ENCODE peak calls at places on chromosomes 4 and X, in seven cellular contexts. X is CD4-positive, CD25-positive, alpha-beta regulatory T cell; Z is suprapubic skin; J is adipocyte; N is cardiac muscle cell; P is pancreas; Y is HepG2. G is an unnamed sample.

GRCh38 chrX:55206152-55206941 is 13.8 kb upstream of the PAGE5 start:
- DNase-seq in X (no peak), Z (no peak), J (no peak), N (no peak), P (no peak), Y (no peak), G (no peak)

GRCh38 chr4:152038238-152038637 is 277.4 kb upstream of the GATB start:
- DNase-seq in X (no peak), Z (no peak), J (no peak), N (no peak), P (no peak), Y (no peak), G (peak)

GRCh38 chr4:168831919-168832745 is 177.9 kb downstream of the CBR4 start:
- DNase-seq in X (peak), Z (peak), J (peak), N (peak), P (peak), Y (peak), G (peak)

GRCh38 chr4:89681671-89682070 is 155.3 kb downstream of the SNCA start:
- DNase-seq in X (no peak), Z (no peak), J (no peak), N (no peak), P (no peak), Y (no peak), G (no peak)

GRCh38 chr4:169557061-169557636 is 55.2 kb downstream of the NEK1 start:
- DNase-seq in X (no peak), Z (no peak), J (no peak), N (no peak), P (no peak), Y (no peak), G (no peak)

GRCh38 chrX:113260474-113260873 is 419.8 kb upstream of the AMOT start:
- DNase-seq in X (no peak), Z (no peak), J (peak), N (no peak), P (no peak), Y (peak), G (no peak)

GRCh38 chrX:46626566-46626965 is 53.0 kb downstream of the CHST7 start:
- DNase-seq in X (no peak), Z (no peak), J (no peak), N (no peak), P (no peak), Y (no peak), G (no peak)

GRCh38 chr4:107710493-107711459 is 9.3 kb downstream of the PAPSS1 start:
- DNase-seq in X (no peak), Z (no peak), J (no peak), N (no peak), P (no peak), Y (no peak), G (no peak)

GRCh38 chr4:33262809-33263208 is 2542.6 kb downstream of the PCDH7 start:
- DNase-seq in X (no peak), Z (no peak), J (peak), N (no peak), P (no peak), Y (no peak), G (no peak)

GRCh38 chr4:2334826-2335728 is 73.2 kb upstream of the MXD4 start:
- DNase-seq in X (no peak), Z (peak), J (no peak), N (no peak), P (peak), Y (no peak), G (no peak)

GRCh38 chr4:14607001-14607400 is 395.3 kb upstream of the CPEB2 start:
- DNase-seq in X (no peak), Z (no peak), J (no peak), N (no peak), P (no peak), Y (no peak), G (no peak)

GRCh38 chr4:102333792-102334191 is 11.5 kb downstream of the SLC39A8 start:
- DNase-seq in X (no peak), Z (no peak), J (no peak), N (no peak), P (no peak), Y (no peak), G (no peak)

GRCh38 chrX:130482871-130483270 is 81.1 kb downstream of the RBMX2 start:
- DNase-seq in X (no peak), Z (no peak), J (no peak), N (no peak), P (no peak), Y (no peak), G (no peak)

GRCh38 chrX:56800801-56801200 is 71.8 kb downstream of the NBDY start:
- DNase-seq in X (peak), Z (no peak), J (no peak), N (no peak), P (no peak), Y (no peak), G (no peak)

GRCh38 chr4:102169345-102169744 is 175.9 kb downstream of the SLC39A8 start:
- DNase-seq in X (no peak), Z (no peak), J (no peak), N (peak), P (no peak), Y (no peak), G (no peak)

GRCh38 chrX:44025611-44026010 is 52.4 kb upstream of the NDP start:
- DNase-seq in X (no peak), Z (no peak), J (peak), N (no peak), P (no peak), Y (no peak), G (peak)

GRCh38 chr4:133081246-133081645 is 67.8 kb upstream of the PCDH10 start:
- DNase-seq in X (no peak), Z (no peak), J (peak), N (no peak), P (no peak), Y (peak), G (no peak)

GRCh38 chr4:176967586-176967985 is 174.9 kb upstream of the VEGFC start:
- DNase-seq in X (no peak), Z (no peak), J (no peak), N (no peak), P (no peak), Y (no peak), G (no peak)

GRCh38 chr4:2796261-2797187 is 3.6 kb downstream of the SH3BP2 start:
- DNase-seq in X (no peak), Z (peak), J (peak), N (no peak), P (peak), Y (no peak), G (peak)

GRCh38 chr4:8403173-8403753 is 37.3 kb downstream of the ACOX3 start:
- DNase-seq in X (peak), Z (peak), J (peak), N (peak), P (no peak), Y (peak), G (peak)

GRCh38 chrX:134875679-134876078 is 115.1 kb upstream of the SMIM10 start:
- DNase-seq in X (no peak), Z (no peak), J (no peak), N (peak), P (no peak), Y (no peak), G (no peak)

GRCh38 chr4:185261971-185262370 is 52.6 kb downstream of the SNX25 start:
- DNase-seq in X (no peak), Z (no peak), J (no peak), N (no peak), P (no peak), Y (no peak), G (no peak)

GRCh38 chr4:100722133-100722532 is 204.3 kb upstream of the EMCN start:
- DNase-seq in X (no peak), Z (no peak), J (no peak), N (no peak), P (no peak), Y (no peak), G (no peak)

GRCh38 chr4:139315221-139315675 is 13.0 kb upstream of the NDUFC1 start:
- DNase-seq in X (no peak), Z (no peak), J (no peak), N (no peak), P (no peak), Y (no peak), G (no peak)
- H3K4me3 ChIP-seq in X (peak), Z (no peak), J (no peak), N (no peak), P (no peak), Y (no peak), G (no peak)

DNA sequence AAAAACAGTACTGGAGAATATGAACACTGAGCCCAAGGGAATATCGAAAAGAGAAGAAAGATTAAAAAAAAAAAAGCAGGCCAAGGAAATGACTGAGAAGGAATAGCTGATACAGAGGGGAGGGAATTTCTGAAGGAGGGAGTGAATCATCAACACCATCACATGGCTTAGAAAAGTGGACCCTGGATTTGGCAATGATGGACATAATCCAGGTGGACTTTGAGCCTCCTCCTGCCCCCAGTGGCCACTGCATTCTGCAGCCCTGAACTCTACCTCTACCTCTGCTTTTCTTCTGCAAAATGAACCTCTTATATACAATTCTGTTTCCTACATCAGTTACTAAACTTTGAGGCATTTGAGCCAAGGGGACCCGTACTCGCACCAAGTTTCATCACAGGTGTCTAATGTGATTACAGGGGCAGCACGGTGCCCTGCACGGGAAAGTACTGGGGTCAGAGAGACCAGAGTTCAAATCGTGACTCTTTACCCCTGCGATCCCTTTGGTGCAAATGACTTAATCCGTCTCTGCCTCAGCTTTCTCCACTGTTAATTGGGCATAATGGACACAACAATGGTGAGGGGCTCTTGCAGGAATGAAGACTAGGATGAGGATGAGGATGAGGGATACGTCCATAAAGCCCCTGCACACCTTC is 1.1 kb downstream of the OCIAD2 start:
- DNase-seq in X (no peak), Z (no peak), J (peak), N (no peak), P (no peak), Y (peak), G (no peak)
- H3K4me3 ChIP-seq in X (peak), Z (peak), J (peak), N (no peak), P (no peak), Y (no peak), G (no peak)

DNA sequence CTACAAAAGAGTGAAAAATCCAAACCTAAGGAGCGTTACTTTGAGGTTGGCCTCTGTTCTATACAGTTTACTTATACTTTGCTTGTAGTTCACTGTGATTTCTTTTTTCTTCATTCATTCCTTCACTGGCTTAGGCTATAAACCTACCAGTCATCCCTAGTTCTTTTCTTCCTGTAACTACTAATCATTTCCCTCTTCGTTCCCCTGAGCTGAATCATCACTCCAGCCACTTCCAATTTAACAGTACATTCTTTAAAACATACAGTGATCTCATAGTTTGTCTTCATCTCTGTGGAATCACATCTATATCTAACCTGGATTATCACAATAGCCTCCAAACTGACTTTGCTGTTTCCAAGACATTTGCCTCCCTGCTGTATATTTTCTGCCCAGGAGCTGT is 25.2 kb upstream of the NPFFR2 start:
- DNase-seq in X (no peak), Z (no peak), J (peak), N (no peak), P (no peak), Y (no peak), G (peak)
- H3K4me3 ChIP-seq in X (no peak), Z (no peak), J (no peak), N (no peak), P (no peak), Y (no peak), G (no peak)

DNA sequence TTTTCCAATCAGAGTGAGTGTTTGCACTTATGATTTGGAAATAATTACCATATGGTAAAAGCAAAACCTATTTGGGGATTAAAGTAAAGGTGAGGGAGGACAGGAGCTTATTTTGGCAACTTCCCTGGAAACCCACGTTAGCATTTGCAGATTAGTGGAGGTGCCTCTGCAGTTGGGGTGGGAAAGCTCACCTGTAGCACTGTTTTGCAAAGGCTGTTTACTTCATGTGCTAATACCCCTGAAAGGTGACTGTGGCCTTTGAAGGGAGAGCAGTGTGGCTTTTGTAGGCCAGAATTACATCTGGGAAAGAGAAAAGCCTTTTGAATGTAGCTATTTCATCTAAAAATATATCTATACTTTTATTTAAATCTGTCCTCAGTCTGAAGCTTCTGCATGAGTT is 9.4 kb downstream of the SUPT20HL1 start:
- DNase-seq in X (no peak), Z (no peak), J (no peak), N (no peak), P (no peak), Y (no peak), G (no peak)
- H3K4me3 ChIP-seq in X (no peak), Z (no peak), J (no peak), N (no peak), P (no peak), Y (no peak), G (no peak)

GRCh38 chr4:147626903-147627302 is 9.7 kb downstream of the TMEM184C start:
- DNase-seq in X (no peak), Z (no peak), J (no peak), N (no peak), P (no peak), Y (no peak), G (no peak)
- H3K4me3 ChIP-seq in X (no peak), Z (no peak), J (no peak), N (no peak), P (no peak), Y (no peak), G (no peak)

GRCh38 chr4:95606739-95607138 is 58.0 kb upstream of the UNC5C start:
- DNase-seq in X (no peak), Z (no peak), J (no peak), N (no peak), P (peak), Y (no peak), G (no peak)
- H3K4me3 ChIP-seq in X (no peak), Z (no peak), J (no peak), N (no peak), P (no peak), Y (no peak), G (no peak)

G was measured in MG63.